ENCODE peak calls at places on chromosomes 4 and X, in seven cellular contexts. D, A, Y, B, X, M and Q are unnamed samples. For H3K4me1, the result is how much of the 10 kb centered on the place peaks cover.

GRCh38 chrX:44828008-44828605 is 15.7 kb upstream of the DUSP21 start:
- DNase-seq in D (no peak), A (peak), Y (peak), B (no peak), X (no peak), M (peak), Q (peak)

GRCh38 chrX:108186811-108187210 is 95.2 kb downstream of the ATG4A start:
- DNase-seq in D (no peak), A (peak), Y (peak), B (no peak), X (no peak), M (peak), Q (no peak)

GRCh38 chr4:40492747-40493146 is 136.9 kb downstream of the RBM47 start:
- DNase-seq in D (no peak), A (no peak), Y (no peak), B (no peak), X (no peak), M (no peak), Q (no peak)

GRCh38 chrX:97397371-97397770 is 513.7 kb downstream of the RPA4 start:
- DNase-seq in D (no peak), A (peak), Y (peak), B (no peak), X (no peak), M (no peak), Q (no peak)

GRCh38 chrX:22818061-22818460 is 181.7 kb upstream of the DDX53 start:
- DNase-seq in D (no peak), A (no peak), Y (no peak), B (no peak), X (no peak), M (no peak), Q (no peak)

GRCh38 chr4:79210636-79211049 is 115.2 kb downstream of the NAA11 start:
- DNase-seq in D (no peak), A (no peak), Y (no peak), B (no peak), X (no peak), M (no peak), Q (no peak)

GRCh38 chrX:45472968-45473367 is 272.3 kb upstream of the DIPK2B start:
- DNase-seq in D (no peak), A (peak), Y (peak), B (no peak), X (no peak), M (no peak), Q (no peak)

GRCh38 chr4:18616720-18617119 is 595.2 kb upstream of the LCORL start:
- DNase-seq in D (no peak), A (no peak), Y (no peak), B (no peak), X (no peak), M (no peak), Q (no peak)

GRCh38 chrX:140701480-140701879 is 8.1 kb upstream of the LINC00632 start:
- DNase-seq in D (no peak), A (peak), Y (peak), B (no peak), X (no peak), M (no peak), Q (peak)

GRCh38 chrX:140697618-140698017 is 11.9 kb upstream of the LINC00632 start:
- DNase-seq in D (no peak), A (no peak), Y (peak), B (no peak), X (no peak), M (no peak), Q (no peak)
- H3K4me1 ChIP-seq in D (under half), A (under half), Y (under half), B (under half), X (under half), M (under half), Q (under half)

GRCh38 chrX:121336831-121337421 is 289.5 kb downstream of the GLUD2 start:
- DNase-seq in D (no peak), A (no peak), Y (peak), B (no peak), X (no peak), M (no peak), Q (no peak)
- H3K4me1 ChIP-seq in D (under half), A (under half), Y (under half), B (under half), X (under half), M (under half), Q (under half)

DNA sequence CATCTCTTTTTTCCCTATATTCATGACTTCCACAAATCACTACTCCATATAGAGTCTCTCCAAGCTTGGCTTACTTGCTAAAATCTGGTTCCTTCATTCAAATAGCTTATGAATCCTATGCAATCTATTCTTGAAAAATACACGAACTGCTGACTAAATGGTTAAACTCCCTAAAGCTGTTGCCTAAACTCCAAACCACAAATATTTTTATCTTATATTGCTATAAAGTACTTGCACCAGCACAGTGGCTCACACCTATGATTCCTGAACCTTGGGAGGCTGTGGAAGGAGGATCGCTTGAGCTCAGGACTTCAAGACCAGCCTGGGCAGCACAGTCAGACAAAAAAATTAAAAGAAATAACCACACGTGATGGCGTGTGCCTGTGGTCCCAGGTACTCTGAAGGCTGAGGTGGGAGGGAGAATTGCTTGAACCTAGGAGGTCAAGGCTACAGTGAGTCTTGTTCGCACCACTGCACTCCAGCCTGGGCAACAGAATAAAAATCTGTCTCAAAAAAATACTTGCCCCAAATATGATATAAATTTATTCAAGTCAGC is 2.2 kb downstream of the FBXO8 start:
- DNase-seq in D (no peak), A (no peak), Y (no peak), B (no peak), X (no peak), M (no peak), Q (no peak)
- H3K4me1 ChIP-seq in D (under half), A (under half), Y (under half), B (under half), X (under half), M (under half), Q (under half)

DNA sequence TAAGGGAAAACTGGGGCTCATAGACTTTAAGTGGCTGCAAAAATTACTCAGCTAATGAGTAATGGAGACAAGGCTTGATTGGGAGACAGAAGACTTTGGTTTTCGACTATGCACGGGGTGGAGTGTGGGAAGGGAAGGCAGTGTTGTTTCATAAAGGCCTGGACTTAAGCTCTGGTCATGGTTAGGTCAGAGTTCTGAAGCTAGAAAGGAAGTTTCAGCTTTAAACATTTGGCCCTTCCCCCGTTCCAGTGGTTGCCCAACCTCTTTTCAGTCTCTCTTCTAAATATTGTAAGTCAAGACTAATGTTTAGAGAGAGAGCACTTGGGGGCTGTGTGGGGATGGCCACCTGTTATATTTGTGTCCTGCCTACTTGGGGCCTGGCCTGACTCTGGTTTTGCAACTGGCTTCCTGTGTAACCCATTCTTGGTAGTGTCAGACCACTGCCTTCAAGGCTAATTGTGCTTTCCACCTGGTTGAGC is 21.0 kb downstream of the MSN start:
- DNase-seq in D (no peak), A (peak), Y (no peak), B (no peak), X (no peak), M (no peak), Q (no peak)
- H3K4me1 ChIP-seq in D (under half), A (under half), Y (under half), B (half or more), X (half or more), M (half or more), Q (under half)

DNA sequence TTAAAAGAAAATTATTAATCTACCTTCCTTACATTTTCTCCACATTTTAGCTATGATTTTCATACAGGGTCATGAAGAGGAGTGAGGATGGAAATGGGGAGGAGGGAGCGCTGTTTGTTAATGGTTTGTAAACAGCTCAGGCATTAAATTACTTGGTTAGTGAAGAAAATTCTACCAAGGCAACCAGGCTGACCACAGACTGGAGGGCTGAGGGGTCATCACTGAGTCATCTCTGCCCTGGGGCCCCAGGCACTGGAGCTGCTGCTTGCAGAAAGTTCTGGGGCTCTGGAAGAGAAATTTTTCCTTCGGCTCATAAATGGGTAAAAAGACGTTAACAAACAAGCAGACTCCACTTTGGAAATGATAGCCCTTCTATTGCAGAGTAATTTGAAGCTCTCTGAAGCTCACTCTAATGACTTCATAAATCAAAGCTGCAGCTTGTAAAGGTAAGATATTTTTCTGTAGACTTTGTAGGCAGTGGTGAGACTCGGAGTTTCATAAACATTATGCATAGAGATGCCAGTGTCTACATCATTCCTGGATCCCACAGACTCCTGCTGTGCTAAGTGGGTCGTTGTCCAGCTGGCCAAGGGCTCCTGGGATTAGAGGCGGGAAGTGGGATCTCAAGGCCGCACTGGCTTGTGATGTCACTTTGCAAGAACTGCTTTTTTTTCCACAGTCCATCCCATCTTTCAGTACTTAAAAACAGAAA is 159.6 kb downstream of the PTTG2 start:
- DNase-seq in D (no peak), A (peak), Y (peak), B (no peak), X (no peak), M (no peak), Q (peak)
- H3K4me1 ChIP-seq in D (under half), A (under half), Y (under half), B (under half), X (under half), M (under half), Q (under half)